ENCODE peak calls at places on chromosomes 3 and 15, in ten cellular contexts. E is psoas muscle, Q is uterus, M is RWPE1, V is pancreas, T is foreskin melanocyte, L is ACHN, U is NCI-H1694 treated with DMSO at 0.1 percent for 48 hours, I is endodermal cell, Y is GM12865. K is an unnamed sample.

GRCh38 chr15:59993950-59994401 is 10.1 kb upstream of the FOXB1 start:
- DNase-seq in E (no peak), Q (no peak), M (no peak), V (peak), T (no peak), L (peak), U (no peak), I (peak), Y (no peak), K (no peak)

GRCh38 chr3:57079221-57079831 is 18.9 kb downstream of the SPATA12 start:
- DNase-seq in E (no peak), Q (peak), M (peak), V (peak), T (no peak), L (peak), U (no peak), I (peak), Y (no peak), K (peak)

GRCh38 chr3:151394611-151395010 is 10.1 kb upstream of the P2RY12 start:
- DNase-seq in E (no peak), Q (no peak), M (no peak), V (no peak), T (no peak), L (no peak), U (no peak), I (no peak), Y (no peak), K (no peak)

GRCh38 chr15:68636256-68636655 is 57.5 kb downstream of the CORO2B start:
- DNase-seq in E (no peak), Q (no peak), M (no peak), V (no peak), T (no peak), L (no peak), U (no peak), I (no peak), Y (no peak), K (no peak)

GRCh38 chr15:66178531-66178910 is 75.0 kb downstream of the MEGF11 start:
- DNase-seq in E (no peak), Q (no peak), M (no peak), V (no peak), T (no peak), L (no peak), U (no peak), I (peak), Y (no peak), K (no peak)

GRCh38 chr3:170792511-170792910 is 77.5 kb downstream of the RPL22L1 start:
- DNase-seq in E (no peak), Q (no peak), M (no peak), V (no peak), T (peak), L (no peak), U (no peak), I (no peak), Y (no peak), K (no peak)

GRCh38 chr15:52527898-52528464 is 699 bp downstream of the MYO5A start:
- DNase-seq in E (no peak), Q (peak), M (peak), V (no peak), T (no peak), L (peak), U (no peak), I (no peak), Y (peak), K (no peak)

GRCh38 chr15:71538181-71538580 is 272.2 kb upstream of the NR2E3 start:
- DNase-seq in E (no peak), Q (no peak), M (peak), V (no peak), T (no peak), L (no peak), U (no peak), I (no peak), Y (no peak), K (no peak)

GRCh38 chr3:156847746-156848339 is 21.7 kb downstream of the LEKR1 start:
- DNase-seq in E (no peak), Q (no peak), M (no peak), V (no peak), T (no peak), L (no peak), U (no peak), I (no peak), Y (no peak), K (no peak)

GRCh38 chr3:156477306-156477705 is 77.6 kb downstream of the SSR3 start:
- DNase-seq in E (no peak), Q (no peak), M (no peak), V (no peak), T (no peak), L (no peak), U (no peak), I (peak), Y (no peak), K (no peak)

GRCh38 chr15:74817370-74817737 is 4.7 kb downstream of the LMAN1L start:
- DNase-seq in E (peak), Q (no peak), M (peak), V (peak), T (no peak), L (no peak), U (no peak), I (peak), Y (peak), K (no peak)

GRCh38 chr15:65087873-65088642 is 11.5 kb downstream of the KBTBD13 start:
- DNase-seq in E (peak), Q (peak), M (no peak), V (no peak), T (no peak), L (no peak), U (no peak), I (no peak), Y (no peak), K (no peak)

GRCh38 chr3:84679211-84679610 is 279.6 kb upstream of the CADM2 start:
- DNase-seq in E (no peak), Q (no peak), M (no peak), V (no peak), T (no peak), L (no peak), U (no peak), I (no peak), Y (no peak), K (no peak)

GRCh38 chr3:147613710-147614109 is 204.5 kb downstream of the ZIC1 start:
- DNase-seq in E (no peak), Q (no peak), M (no peak), V (no peak), T (no peak), L (no peak), U (no peak), I (no peak), Y (peak), K (no peak)

GRCh38 chr15:51647128-51647562 is 24.6 kb upstream of the DMXL2 start:
- DNase-seq in E (peak), Q (no peak), M (peak), V (no peak), T (peak), L (peak), U (peak), I (no peak), Y (peak), K (peak)

GRCh38 chr3:63960048-63960711 is 48.0 kb upstream of the SCAANT1 start:
- DNase-seq in E (peak), Q (peak), M (peak), V (no peak), T (peak), L (peak), U (no peak), I (no peak), Y (no peak), K (no peak)

GRCh38 chr3:162718697-162719096 is 1222.1 kb downstream of the OTOL1 start:
- DNase-seq in E (no peak), Q (no peak), M (no peak), V (no peak), T (no peak), L (no peak), U (no peak), I (no peak), Y (no peak), K (no peak)

GRCh38 chr3:64074091-64074490 is 50.8 kb upstream of the PSMD6 start:
- DNase-seq in E (no peak), Q (no peak), M (no peak), V (no peak), T (no peak), L (no peak), U (no peak), I (no peak), Y (no peak), K (no peak)

GRCh38 chr3:48222616-48223513 is at the start of gene CAMP:
- DNase-seq in E (peak), Q (peak), M (peak), V (peak), T (peak), L (no peak), U (peak), I (no peak), Y (peak), K (peak)

GRCh38 chr3:172223870-172224269 is 184.5 kb downstream of the FNDC3B start:
- DNase-seq in E (no peak), Q (no peak), M (no peak), V (no peak), T (no peak), L (no peak), U (no peak), I (no peak), Y (no peak), K (no peak)

GRCh38 chr3:139260041-139260486 is 83.8 kb upstream of the MRPS22 start:
- DNase-seq in E (no peak), Q (no peak), M (no peak), V (no peak), T (no peak), L (no peak), U (no peak), I (no peak), Y (no peak), K (no peak)

GRCh38 chr3:188830955-188831354 is 340.8 kb upstream of the TPRG1 start:
- DNase-seq in E (no peak), Q (no peak), M (no peak), V (no peak), T (no peak), L (peak), U (no peak), I (no peak), Y (no peak), K (no peak)

GRCh38 chr3:33544126-33544525 is 103.9 kb upstream of the UBP1 start:
- DNase-seq in E (no peak), Q (no peak), M (no peak), V (no peak), T (no peak), L (no peak), U (no peak), I (no peak), Y (no peak), K (no peak)

GRCh38 chr15:85941186-85941855 is 138.3 kb upstream of the AGBL1 start:
- DNase-seq in E (peak), Q (peak), M (peak), V (no peak), T (peak), L (no peak), U (no peak), I (no peak), Y (no peak), K (no peak)

GRCh38 chr15:31280831-31281216 is 45.8 kb upstream of the KLF13 start:
- DNase-seq in E (peak), Q (peak), M (no peak), V (peak), T (no peak), L (no peak), U (no peak), I (no peak), Y (no peak), K (no peak)

GRCh38 chr3:15284121-15284889 is 48.1 kb downstream of the SH3BP5 start:
- DNase-seq in E (no peak), Q (no peak), M (no peak), V (no peak), T (no peak), L (no peak), U (peak), I (no peak), Y (no peak), K (no peak)

GRCh38 chr3:123379041-123379830 is 69.7 kb downstream of the ADCY5 start:
- DNase-seq in E (no peak), Q (no peak), M (no peak), V (no peak), T (no peak), L (no peak), U (no peak), I (peak), Y (no peak), K (no peak)

GRCh38 chr3:101072299-101072698 is 79.1 kb upstream of the ABI3BP start:
- DNase-seq in E (no peak), Q (no peak), M (peak), V (no peak), T (no peak), L (no peak), U (no peak), I (no peak), Y (no peak), K (no peak)

GRCh38 chr15:26564354-26564753 is 208.5 kb downstream of the GABRB3 start:
- DNase-seq in E (no peak), Q (no peak), M (no peak), V (no peak), T (no peak), L (no peak), U (no peak), I (no peak), Y (no peak), K (no peak)

GRCh38 chr3:188362405-188362831 is 208.5 kb downstream of the LPP start:
- DNase-seq in E (no peak), Q (peak), M (peak), V (no peak), T (no peak), L (peak), U (peak), I (no peak), Y (no peak), K (no peak)

GRCh38 chr3:15797600-15798303 is at the start of gene ANKRD28:
- DNase-seq in E (no peak), Q (no peak), M (peak), V (no peak), T (peak), L (peak), U (peak), I (peak), Y (peak), K (no peak)

GRCh38 chr15:70227122-70227521 is 129.4 kb upstream of the TLE3 start:
- DNase-seq in E (no peak), Q (no peak), M (no peak), V (no peak), T (no peak), L (no peak), U (no peak), I (peak), Y (no peak), K (no peak)

GRCh38 chr3:196044513-196044912 is 37.4 kb downstream of the TFRC start:
- DNase-seq in E (no peak), Q (no peak), M (no peak), V (no peak), T (no peak), L (no peak), U (no peak), I (no peak), Y (no peak), K (no peak)